ENCODE peak calls at places on chromosomes 12 and 14, in five cellular contexts. W is hippocampal formation, H is RWPE1, J is NCI-H2081, Q is tibial artery. Z is an unnamed sample.

GRCh38 chr12:103546959-103547358 is 40.1 kb upstream of the STAB2 start:
- DNase-seq in W (no peak), H (no peak), J (peak), Q (no peak), Z (no peak)

GRCh38 chr12:6693832-6694355 is 4.7 kb upstream of the ZNF384 start:
- DNase-seq in W (no peak), H (no peak), J (no peak), Q (no peak), Z (no peak)

GRCh38 chr12:63387736-63388135 is 236.7 kb upstream of the AVPR1A start:
- DNase-seq in W (no peak), H (no peak), J (no peak), Q (no peak), Z (no peak)

GRCh38 chr14:72786377-72787350 is 107.2 kb downstream of the DPF3 start:
- DNase-seq in W (no peak), H (no peak), J (no peak), Q (no peak), Z (no peak)

GRCh38 chr14:102591372-102591943 is 991 bp upstream of the RCOR1 start:
- DNase-seq in W (no peak), H (no peak), J (peak), Q (peak), Z (no peak)

GRCh38 chr14:75982724-75983358 is 1.0 kb upstream of the TGFB3 start:
- DNase-seq in W (peak), H (peak), J (peak), Q (peak), Z (no peak)

GRCh38 chr12:100675432-100675831 is 101.9 kb downstream of the GAS2L3 start:
- DNase-seq in W (peak), H (no peak), J (peak), Q (peak), Z (no peak)

GRCh38 chr14:63544641-63545234 is 1.6 kb upstream of the PPP2R5E start:
- DNase-seq in W (no peak), H (peak), J (peak), Q (no peak), Z (no peak)

GRCh38 chr14:30638926-30639325 is 16.8 kb downstream of the SCFD1 start:
- DNase-seq in W (no peak), H (no peak), J (no peak), Q (no peak), Z (no peak)

GRCh38 chr14:44149597-44149996 is 357.5 kb downstream of the FSCB start:
- DNase-seq in W (no peak), H (peak), J (peak), Q (no peak), Z (peak)

GRCh38 chr12:1594295-1595025 is at the start of gene FBXL14:
- DNase-seq in W (peak), H (peak), J (peak), Q (peak), Z (peak)

Z was measured in NCI-H2107.